ENCODE peak calls at places on chromosomes 16 and 17, in ten cellular contexts. One of them, this sample, is unnamed.

GRCh38 chr17:29962656-29963055 is 21.2 kb downstream of the EFCAB5 start:
- DNase-seq in activated CD4-positive, CD25-positive, alpha-beta regulatory T cell treated with anti-CD3 and anti-CD28 coated beads, Interleukin-2, amount 50 U/mL, for 16 hours: no peak
- DNase-seq in cardiac muscle cell: peak; percentile 7
- DNase-seq in NCI-H460: no peak
- DNase-seq in ELR: peak; percentile 53
- DNase-seq in NCI-H1417: no peak
- DNase-seq in T-helper 1 cell: no peak
- DNase-seq in activated CD8-positive, alpha-beta T cell treated with anti-CD3 and anti-CD28 coated beads for 36 hours: no peak
- DNase-seq in right cardiac atrium: no peak
- DNase-seq in mesothelial cell of epicardium: no peak
- DNase-seq in this sample: no peak

GRCh38 chr17:65145743-65146142 is 8.6 kb downstream of the RGS9 start:
- DNase-seq in activated CD4-positive, CD25-positive, alpha-beta regulatory T cell treated with anti-CD3 and anti-CD28 coated beads, Interleukin-2, amount 50 U/mL, for 16 hours: no peak
- DNase-seq in cardiac muscle cell: no peak
- DNase-seq in NCI-H460: no peak
- DNase-seq in ELR: no peak
- DNase-seq in NCI-H1417: no peak
- DNase-seq in T-helper 1 cell: no peak
- DNase-seq in activated CD8-positive, alpha-beta T cell treated with anti-CD3 and anti-CD28 coated beads for 36 hours: no peak
- DNase-seq in right cardiac atrium: no peak
- DNase-seq in mesothelial cell of epicardium: no peak
- DNase-seq in this sample: no peak

GRCh38 chr17:40778466-40778865 is 3.9 kb downstream of the KRT27 start:
- DNase-seq in activated CD4-positive, CD25-positive, alpha-beta regulatory T cell treated with anti-CD3 and anti-CD28 coated beads, Interleukin-2, amount 50 U/mL, for 16 hours: no peak
- DNase-seq in cardiac muscle cell: no peak
- DNase-seq in NCI-H460: no peak
- DNase-seq in ELR: no peak
- DNase-seq in NCI-H1417: no peak
- DNase-seq in T-helper 1 cell: no peak
- DNase-seq in activated CD8-positive, alpha-beta T cell treated with anti-CD3 and anti-CD28 coated beads for 36 hours: no peak
- DNase-seq in right cardiac atrium: peak; percentile 28
- DNase-seq in mesothelial cell of epicardium: no peak
- DNase-seq in this sample: no peak

GRCh38 chr17:27973258-27974044 is 69.0 kb upstream of the NLK start:
- DNase-seq in activated CD4-positive, CD25-positive, alpha-beta regulatory T cell treated with anti-CD3 and anti-CD28 coated beads, Interleukin-2, amount 50 U/mL, for 16 hours: no peak
- DNase-seq in cardiac muscle cell: no peak
- DNase-seq in NCI-H460: no peak
- DNase-seq in ELR: no peak
- DNase-seq in NCI-H1417: no peak
- DNase-seq in T-helper 1 cell: no peak
- DNase-seq in activated CD8-positive, alpha-beta T cell treated with anti-CD3 and anti-CD28 coated beads for 36 hours: no peak
- DNase-seq in right cardiac atrium: no peak
- DNase-seq in mesothelial cell of epicardium: no peak
- DNase-seq in this sample: no peak

GRCh38 chr17:59907467-59907866 is 14.5 kb downstream of the RPS6KB1 start:
- DNase-seq in activated CD4-positive, CD25-positive, alpha-beta regulatory T cell treated with anti-CD3 and anti-CD28 coated beads, Interleukin-2, amount 50 U/mL, for 16 hours: no peak
- DNase-seq in cardiac muscle cell: no peak
- DNase-seq in NCI-H460: no peak
- DNase-seq in ELR: no peak
- DNase-seq in NCI-H1417: no peak
- DNase-seq in T-helper 1 cell: no peak
- DNase-seq in activated CD8-positive, alpha-beta T cell treated with anti-CD3 and anti-CD28 coated beads for 36 hours: no peak
- DNase-seq in right cardiac atrium: no peak
- DNase-seq in mesothelial cell of epicardium: no peak
- DNase-seq in this sample: no peak

GRCh38 chr16:66020642-66021041 is 345.8 kb upstream of the CDH5 start:
- DNase-seq in activated CD4-positive, CD25-positive, alpha-beta regulatory T cell treated with anti-CD3 and anti-CD28 coated beads, Interleukin-2, amount 50 U/mL, for 16 hours: no peak
- DNase-seq in cardiac muscle cell: peak; percentile 36
- DNase-seq in NCI-H460: no peak
- DNase-seq in ELR: peak; percentile 49
- DNase-seq in NCI-H1417: no peak
- DNase-seq in T-helper 1 cell: no peak
- DNase-seq in activated CD8-positive, alpha-beta T cell treated with anti-CD3 and anti-CD28 coated beads for 36 hours: peak; percentile 6
- DNase-seq in right cardiac atrium: no peak
- DNase-seq in mesothelial cell of epicardium: no peak
- DNase-seq in this sample: no peak

GRCh38 chr16:88846088-88846487 is 10.7 kb downstream of the GALNS start:
- DNase-seq in activated CD4-positive, CD25-positive, alpha-beta regulatory T cell treated with anti-CD3 and anti-CD28 coated beads, Interleukin-2, amount 50 U/mL, for 16 hours: no peak
- DNase-seq in cardiac muscle cell: peak; percentile 5
- DNase-seq in NCI-H460: no peak
- DNase-seq in ELR: peak; percentile 54
- DNase-seq in NCI-H1417: no peak
- DNase-seq in T-helper 1 cell: no peak
- DNase-seq in activated CD8-positive, alpha-beta T cell treated with anti-CD3 and anti-CD28 coated beads for 36 hours: no peak
- DNase-seq in right cardiac atrium: no peak
- DNase-seq in mesothelial cell of epicardium: no peak
- DNase-seq in this sample: no peak

GRCh38 chr17:72613411-72614292 is 478.8 kb downstream of the SLC39A11 start:
- DNase-seq in activated CD4-positive, CD25-positive, alpha-beta regulatory T cell treated with anti-CD3 and anti-CD28 coated beads, Interleukin-2, amount 50 U/mL, for 16 hours: no peak
- DNase-seq in cardiac muscle cell: peak; percentile 67
- DNase-seq in NCI-H460: no peak
- DNase-seq in ELR: peak; percentile 63
- DNase-seq in NCI-H1417: no peak
- DNase-seq in T-helper 1 cell: no peak
- DNase-seq in activated CD8-positive, alpha-beta T cell treated with anti-CD3 and anti-CD28 coated beads for 36 hours: no peak
- DNase-seq in right cardiac atrium: no peak
- DNase-seq in mesothelial cell of epicardium: no peak
- DNase-seq in this sample: no peak

This sample was measured in NCI-H1105 treated with DMSO at 0.1 percent for 48 hours.